ENCODE peak calls at places on chromosomes 12 and 14, in eight cellular contexts. One of them, this sample, is unnamed.

GRCh38 chr14:101601603-101602465 is 40.5 kb downstream of the DIO3 start:
- DNase-seq in stimulated activated CD8-positive, alpha-beta memory T cell treated with anti-CD3 and anti-CD28 coated beads, Interleukin-12 subunit alpha, Interleukin-12 subunit beta, amount 100 ng/mL, for 4 hours: no peak
- DNase-seq in iris pigment epithelial cell: no peak
- DNase-seq in tibial artery: no peak
- DNase-seq in HEK293T: no peak
- DNase-seq in GM03348: no peak
- DNase-seq in Caco-2: no peak
- DNase-seq in T-helper 9 cell: no peak
- DNase-seq in this sample: no peak

GRCh38 chr12:16607895-16608294 is 1.9 kb upstream of the LMO3 start:
- DNase-seq in stimulated activated CD8-positive, alpha-beta memory T cell treated with anti-CD3 and anti-CD28 coated beads, Interleukin-12 subunit alpha, Interleukin-12 subunit beta, amount 100 ng/mL, for 4 hours: no peak
- DNase-seq in iris pigment epithelial cell: no peak
- DNase-seq in tibial artery: no peak
- DNase-seq in HEK293T: no peak
- DNase-seq in GM03348: no peak
- DNase-seq in Caco-2: no peak
- DNase-seq in T-helper 9 cell: no peak
- DNase-seq in this sample: no peak

GRCh38 chr14:86779416-86779815 is 1213.6 kb downstream of the GALC start:
- DNase-seq in stimulated activated CD8-positive, alpha-beta memory T cell treated with anti-CD3 and anti-CD28 coated beads, Interleukin-12 subunit alpha, Interleukin-12 subunit beta, amount 100 ng/mL, for 4 hours: no peak
- DNase-seq in iris pigment epithelial cell: peak
- DNase-seq in tibial artery: no peak
- DNase-seq in HEK293T: no peak
- DNase-seq in GM03348: no peak
- DNase-seq in Caco-2: no peak
- DNase-seq in T-helper 9 cell: no peak
- DNase-seq in this sample: no peak

GRCh38 chr12:77947326-77947725 is 116.6 kb downstream of the NAV3 start:
- DNase-seq in stimulated activated CD8-positive, alpha-beta memory T cell treated with anti-CD3 and anti-CD28 coated beads, Interleukin-12 subunit alpha, Interleukin-12 subunit beta, amount 100 ng/mL, for 4 hours: no peak
- DNase-seq in iris pigment epithelial cell: peak
- DNase-seq in tibial artery: no peak
- DNase-seq in HEK293T: no peak
- DNase-seq in GM03348: peak
- DNase-seq in Caco-2: no peak
- DNase-seq in T-helper 9 cell: no peak
- DNase-seq in this sample: no peak

GRCh38 chr12:47867496-47867941 is 37.3 kb downstream of the VDR start:
- DNase-seq in stimulated activated CD8-positive, alpha-beta memory T cell treated with anti-CD3 and anti-CD28 coated beads, Interleukin-12 subunit alpha, Interleukin-12 subunit beta, amount 100 ng/mL, for 4 hours: no peak
- DNase-seq in iris pigment epithelial cell: peak
- DNase-seq in tibial artery: no peak
- DNase-seq in HEK293T: no peak
- DNase-seq in GM03348: peak
- DNase-seq in Caco-2: no peak
- DNase-seq in T-helper 9 cell: no peak
- DNase-seq in this sample: no peak

GRCh38 chr14:105317546-105317945 is 3.0 kb downstream of the PACS2 start:
- DNase-seq in stimulated activated CD8-positive, alpha-beta memory T cell treated with anti-CD3 and anti-CD28 coated beads, Interleukin-12 subunit alpha, Interleukin-12 subunit beta, amount 100 ng/mL, for 4 hours: no peak
- DNase-seq in iris pigment epithelial cell: peak
- DNase-seq in tibial artery: peak
- DNase-seq in HEK293T: no peak
- DNase-seq in GM03348: peak
- DNase-seq in Caco-2: no peak
- DNase-seq in T-helper 9 cell: no peak
- DNase-seq in this sample: no peak

GRCh38 chr14:90288646-90289355 is 32.4 kb downstream of the PSMC1 start:
- DNase-seq in stimulated activated CD8-positive, alpha-beta memory T cell treated with anti-CD3 and anti-CD28 coated beads, Interleukin-12 subunit alpha, Interleukin-12 subunit beta, amount 100 ng/mL, for 4 hours: no peak
- DNase-seq in iris pigment epithelial cell: no peak
- DNase-seq in tibial artery: no peak
- DNase-seq in HEK293T: no peak
- DNase-seq in GM03348: no peak
- DNase-seq in Caco-2: no peak
- DNase-seq in T-helper 9 cell: no peak
- DNase-seq in this sample: no peak

GRCh38 chr12:100348657-100349454 is 8.0 kb upstream of the SLC17A8 start:
- DNase-seq in stimulated activated CD8-positive, alpha-beta memory T cell treated with anti-CD3 and anti-CD28 coated beads, Interleukin-12 subunit alpha, Interleukin-12 subunit beta, amount 100 ng/mL, for 4 hours: no peak
- DNase-seq in iris pigment epithelial cell: peak
- DNase-seq in tibial artery: no peak
- DNase-seq in HEK293T: peak
- DNase-seq in GM03348: peak
- DNase-seq in Caco-2: no peak
- DNase-seq in T-helper 9 cell: no peak
- DNase-seq in this sample: peak

GRCh38 chr12:132529899-132530298 is 39.9 kb downstream of the FBRSL1 start:
- DNase-seq in stimulated activated CD8-positive, alpha-beta memory T cell treated with anti-CD3 and anti-CD28 coated beads, Interleukin-12 subunit alpha, Interleukin-12 subunit beta, amount 100 ng/mL, for 4 hours: no peak
- DNase-seq in iris pigment epithelial cell: no peak
- DNase-seq in tibial artery: no peak
- DNase-seq in HEK293T: no peak
- DNase-seq in GM03348: no peak
- DNase-seq in Caco-2: no peak
- DNase-seq in T-helper 9 cell: no peak
- DNase-seq in this sample: no peak

GRCh38 chr14:101595887-101596721 is 34.8 kb downstream of the DIO3 start:
- DNase-seq in stimulated activated CD8-positive, alpha-beta memory T cell treated with anti-CD3 and anti-CD28 coated beads, Interleukin-12 subunit alpha, Interleukin-12 subunit beta, amount 100 ng/mL, for 4 hours: no peak
- DNase-seq in iris pigment epithelial cell: no peak
- DNase-seq in tibial artery: no peak
- DNase-seq in HEK293T: no peak
- DNase-seq in GM03348: peak
- DNase-seq in Caco-2: no peak
- DNase-seq in T-helper 9 cell: no peak
- DNase-seq in this sample: no peak

GRCh38 chr12:105805730-105806390 is 332.9 kb downstream of the NUAK1 start:
- DNase-seq in stimulated activated CD8-positive, alpha-beta memory T cell treated with anti-CD3 and anti-CD28 coated beads, Interleukin-12 subunit alpha, Interleukin-12 subunit beta, amount 100 ng/mL, for 4 hours: no peak
- DNase-seq in iris pigment epithelial cell: no peak
- DNase-seq in tibial artery: no peak
- DNase-seq in HEK293T: no peak
- DNase-seq in GM03348: no peak
- DNase-seq in Caco-2: no peak
- DNase-seq in T-helper 9 cell: no peak
- DNase-seq in this sample: no peak

GRCh38 chr14:53613404-53614253 is 343.0 kb downstream of the BMP4 start:
- DNase-seq in stimulated activated CD8-positive, alpha-beta memory T cell treated with anti-CD3 and anti-CD28 coated beads, Interleukin-12 subunit alpha, Interleukin-12 subunit beta, amount 100 ng/mL, for 4 hours: no peak
- DNase-seq in iris pigment epithelial cell: peak
- DNase-seq in tibial artery: no peak
- DNase-seq in HEK293T: no peak
- DNase-seq in GM03348: no peak
- DNase-seq in Caco-2: peak
- DNase-seq in T-helper 9 cell: no peak
- DNase-seq in this sample: peak

GRCh38 chr12:102023343-102023930 is 38.4 kb downstream of the WASHC3 start:
- DNase-seq in stimulated activated CD8-positive, alpha-beta memory T cell treated with anti-CD3 and anti-CD28 coated beads, Interleukin-12 subunit alpha, Interleukin-12 subunit beta, amount 100 ng/mL, for 4 hours: no peak
- DNase-seq in iris pigment epithelial cell: peak
- DNase-seq in tibial artery: no peak
- DNase-seq in HEK293T: no peak
- DNase-seq in GM03348: peak
- DNase-seq in Caco-2: no peak
- DNase-seq in T-helper 9 cell: no peak
- DNase-seq in this sample: no peak

GRCh38 chr14:28875937-28876910 is 109.6 kb downstream of the FOXG1 start:
- DNase-seq in stimulated activated CD8-positive, alpha-beta memory T cell treated with anti-CD3 and anti-CD28 coated beads, Interleukin-12 subunit alpha, Interleukin-12 subunit beta, amount 100 ng/mL, for 4 hours: no peak
- DNase-seq in iris pigment epithelial cell: no peak
- DNase-seq in tibial artery: no peak
- DNase-seq in HEK293T: peak
- DNase-seq in GM03348: no peak
- DNase-seq in Caco-2: no peak
- DNase-seq in T-helper 9 cell: no peak
- DNase-seq in this sample: no peak

GRCh38 chr12:49903351-49903699 is 375 bp downstream of the FAIM2 start:
- DNase-seq in stimulated activated CD8-positive, alpha-beta memory T cell treated with anti-CD3 and anti-CD28 coated beads, Interleukin-12 subunit alpha, Interleukin-12 subunit beta, amount 100 ng/mL, for 4 hours: no peak
- DNase-seq in iris pigment epithelial cell: no peak
- DNase-seq in tibial artery: no peak
- DNase-seq in HEK293T: no peak
- DNase-seq in GM03348: no peak
- DNase-seq in Caco-2: no peak
- DNase-seq in T-helper 9 cell: no peak
- DNase-seq in this sample: no peak

GRCh38 chr12:21710944-21711343 is 53.3 kb upstream of the LDHB start:
- DNase-seq in stimulated activated CD8-positive, alpha-beta memory T cell treated with anti-CD3 and anti-CD28 coated beads, Interleukin-12 subunit alpha, Interleukin-12 subunit beta, amount 100 ng/mL, for 4 hours: no peak
- DNase-seq in iris pigment epithelial cell: peak
- DNase-seq in tibial artery: no peak
- DNase-seq in HEK293T: no peak
- DNase-seq in GM03348: peak
- DNase-seq in Caco-2: no peak
- DNase-seq in T-helper 9 cell: no peak
- DNase-seq in this sample: no peak

This sample was measured in HuH-7.